ENCODE peak calls at places on chromosomes 3 and 15, in six cellular contexts. One of them, this sample, is unnamed.

GRCh38 chr3:46095307-46095706 is 68.0 kb upstream of the XCR1 start:
- DNase-seq in IMR-90: no peak
- DNase-seq in left ventricle myocardium inferior: no peak
- DNase-seq in naive thymus-derived CD4-positive, alpha-beta T cell: no peak
- DNase-seq in breast epithelium: no peak
- DNase-seq in uterus: no peak
- DNase-seq in this sample: no peak

GRCh38 chr3:31701286-31701685 is 168.6 kb downstream of the STT3B start:
- DNase-seq in uterus: no peak
- DNase-seq in breast epithelium: no peak
- DNase-seq in IMR-90: no peak
- DNase-seq in left ventricle myocardium inferior: no peak
- DNase-seq in naive thymus-derived CD4-positive, alpha-beta T cell: no peak
- DNase-seq in this sample: no peak

GRCh38 chr3:153051427-153052095 is 110.5 kb upstream of the RAP2B start:
- DNase-seq in uterus: no peak
- DNase-seq in IMR-90: peak; percentile 92
- DNase-seq in breast epithelium: no peak
- DNase-seq in left ventricle myocardium inferior: no peak
- DNase-seq in naive thymus-derived CD4-positive, alpha-beta T cell: no peak
- DNase-seq in this sample: no peak

GRCh38 chr15:74275957-74276356 is 39.8 kb downstream of the CCDC33 start:
- DNase-seq in breast epithelium: no peak
- DNase-seq in naive thymus-derived CD4-positive, alpha-beta T cell: no peak
- DNase-seq in uterus: no peak
- DNase-seq in left ventricle myocardium inferior: no peak
- DNase-seq in IMR-90: no peak
- DNase-seq in this sample: no peak

GRCh38 chr15:72284781-72285180 is 12.4 kb upstream of the PARP6 start:
- DNase-seq in breast epithelium: no peak
- DNase-seq in IMR-90: peak; percentile 20
- DNase-seq in naive thymus-derived CD4-positive, alpha-beta T cell: no peak
- DNase-seq in uterus: no peak
- DNase-seq in left ventricle myocardium inferior: no peak
- DNase-seq in this sample: no peak

GRCh38 chr3:31204026-31204795 is 309.8 kb upstream of the GADL1 start:
- DNase-seq in left ventricle myocardium inferior: no peak
- DNase-seq in breast epithelium: no peak
- DNase-seq in uterus: no peak
- DNase-seq in naive thymus-derived CD4-positive, alpha-beta T cell: no peak
- DNase-seq in IMR-90: no peak
- DNase-seq in this sample: no peak

GRCh38 chr3:42159706-42160472 is 68.7 kb downstream of the TRAK1 start:
- DNase-seq in left ventricle myocardium inferior: peak; percentile 47
- DNase-seq in uterus: no peak
- DNase-seq in naive thymus-derived CD4-positive, alpha-beta T cell: peak; percentile 15
- DNase-seq in breast epithelium: peak; percentile 65
- DNase-seq in IMR-90: no peak
- DNase-seq in this sample: peak; percentile 86

GRCh38 chr3:114902691-114903101 is 244.4 kb downstream of the ZBTB20 start:
- DNase-seq in left ventricle myocardium inferior: no peak
- DNase-seq in uterus: no peak
- DNase-seq in naive thymus-derived CD4-positive, alpha-beta T cell: no peak
- DNase-seq in breast epithelium: no peak
- DNase-seq in IMR-90: peak; percentile 4
- DNase-seq in this sample: no peak

GRCh38 chr3:37346227-37347005 is 172.0 kb upstream of the LRRFIP2 start:
- DNase-seq in uterus: no peak
- DNase-seq in IMR-90: no peak
- DNase-seq in naive thymus-derived CD4-positive, alpha-beta T cell: no peak
- DNase-seq in breast epithelium: no peak
- DNase-seq in left ventricle myocardium inferior: no peak
- DNase-seq in this sample: no peak

GRCh38 chr15:28115871-28116270 is 16.8 kb upstream of the OCA2 start:
- DNase-seq in uterus: no peak
- DNase-seq in breast epithelium: no peak
- DNase-seq in left ventricle myocardium inferior: no peak
- DNase-seq in naive thymus-derived CD4-positive, alpha-beta T cell: no peak
- DNase-seq in IMR-90: no peak
- DNase-seq in this sample: no peak

GRCh38 chr3:150074277-150074676 is 103.6 kb upstream of the PFN2 start:
- DNase-seq in left ventricle myocardium inferior: no peak
- DNase-seq in breast epithelium: no peak
- DNase-seq in naive thymus-derived CD4-positive, alpha-beta T cell: no peak
- DNase-seq in uterus: no peak
- DNase-seq in IMR-90: no peak
- DNase-seq in this sample: no peak

GRCh38 chr15:78396976-78397375 is 41.0 kb upstream of the IREB2 start:
- DNase-seq in left ventricle myocardium inferior: peak; percentile 25
- DNase-seq in uterus: no peak
- DNase-seq in IMR-90: peak; percentile 10
- DNase-seq in breast epithelium: peak; percentile 28
- DNase-seq in naive thymus-derived CD4-positive, alpha-beta T cell: no peak
- DNase-seq in this sample: peak; percentile 65

GRCh38 chr3:10387881-10388621 is 67.1 kb upstream of the SEC13 start:
- DNase-seq in naive thymus-derived CD4-positive, alpha-beta T cell: no peak
- DNase-seq in breast epithelium: no peak
- DNase-seq in IMR-90: peak; percentile 15
- DNase-seq in uterus: no peak
- DNase-seq in left ventricle myocardium inferior: no peak
- DNase-seq in this sample: no peak

GRCh38 chr3:10390641-10391373 is 69.9 kb upstream of the SEC13 start:
- DNase-seq in breast epithelium: no peak
- DNase-seq in naive thymus-derived CD4-positive, alpha-beta T cell: no peak
- DNase-seq in left ventricle myocardium inferior: no peak
- DNase-seq in IMR-90: no peak
- DNase-seq in uterus: no peak
- DNase-seq in this sample: no peak

GRCh38 chr3:10391391-10391790 is 70.5 kb upstream of the SEC13 start:
- DNase-seq in naive thymus-derived CD4-positive, alpha-beta T cell: no peak
- DNase-seq in left ventricle myocardium inferior: no peak
- DNase-seq in IMR-90: no peak
- DNase-seq in breast epithelium: no peak
- DNase-seq in uterus: no peak
- DNase-seq in this sample: no peak

GRCh38 chr3:10389995-10390394 is 69.1 kb upstream of the SEC13 start:
- DNase-seq in naive thymus-derived CD4-positive, alpha-beta T cell: no peak
- DNase-seq in IMR-90: no peak
- DNase-seq in left ventricle myocardium inferior: no peak
- DNase-seq in uterus: no peak
- DNase-seq in breast epithelium: no peak
- DNase-seq in this sample: no peak

GRCh38 chr3:10389341-10389740 is 68.4 kb upstream of the SEC13 start:
- DNase-seq in uterus: no peak
- DNase-seq in left ventricle myocardium inferior: no peak
- DNase-seq in naive thymus-derived CD4-positive, alpha-beta T cell: no peak
- DNase-seq in breast epithelium: no peak
- DNase-seq in IMR-90: no peak
- DNase-seq in this sample: no peak
- H3K9me3 ChIP-seq in uterus: no peaks in the 10 kb centered on the region
- H3K9me3 ChIP-seq in left ventricle myocardium inferior: peaks cover 38% of the 10 kb centered on the region
- H3K9me3 ChIP-seq in naive thymus-derived CD4-positive, alpha-beta T cell: no peaks in the 10 kb centered on the region
- H3K9me3 ChIP-seq in breast epithelium: peaks cover 37% of the 10 kb centered on the region
- H3K9me3 ChIP-seq in IMR-90: peaks cover 27% of the 10 kb centered on the region
- H3K9me3 ChIP-seq in this sample: peaks cover 14% of the 10 kb centered on the region

GRCh38 chr15:25057574-25057973 is 102.8 kb downstream of the SNRPN start:
- DNase-seq in uterus: no peak
- DNase-seq in naive thymus-derived CD4-positive, alpha-beta T cell: no peak
- DNase-seq in breast epithelium: peak; percentile 7
- DNase-seq in IMR-90: no peak
- DNase-seq in left ventricle myocardium inferior: no peak
- DNase-seq in this sample: no peak
- H3K9me3 ChIP-seq in uterus: no peaks in the 10 kb centered on the region
- H3K9me3 ChIP-seq in naive thymus-derived CD4-positive, alpha-beta T cell: peaks cover 89% of the 10 kb centered on the region
- H3K9me3 ChIP-seq in breast epithelium: peaks cover 100% of the 10 kb centered on the region
- H3K9me3 ChIP-seq in IMR-90: peaks cover 100% of the 10 kb centered on the region
- H3K9me3 ChIP-seq in left ventricle myocardium inferior: peaks cover 100% of the 10 kb centered on the region
- H3K9me3 ChIP-seq in this sample: peaks cover 42% of the 10 kb centered on the region

GRCh38 chr3:38438421-38438820 is 15.3 kb upstream of the ACVR2B start:
- DNase-seq in naive thymus-derived CD4-positive, alpha-beta T cell: no peak
- DNase-seq in uterus: no peak
- DNase-seq in IMR-90: peak; percentile 22
- DNase-seq in left ventricle myocardium inferior: no peak
- DNase-seq in breast epithelium: no peak
- DNase-seq in this sample: no peak
- H3K9me3 ChIP-seq in naive thymus-derived CD4-positive, alpha-beta T cell: peaks cover 4% of the 10 kb centered on the region
- H3K9me3 ChIP-seq in uterus: no peaks in the 10 kb centered on the region
- H3K9me3 ChIP-seq in IMR-90: peaks cover 7% of the 10 kb centered on the region
- H3K9me3 ChIP-seq in left ventricle myocardium inferior: peaks cover 62% of the 10 kb centered on the region
- H3K9me3 ChIP-seq in breast epithelium: peaks cover 20% of the 10 kb centered on the region
- H3K9me3 ChIP-seq in this sample: no peaks in the 10 kb centered on the region

GRCh38 chr15:67569668-67570067 is 27.2 kb downstream of the MAP2K5 start:
- DNase-seq in uterus: no peak
- DNase-seq in breast epithelium: no peak
- DNase-seq in left ventricle myocardium inferior: no peak
- DNase-seq in naive thymus-derived CD4-positive, alpha-beta T cell: no peak
- DNase-seq in IMR-90: no peak
- DNase-seq in this sample: no peak
- H3K9me3 ChIP-seq in uterus: no peaks in the 10 kb centered on the region
- H3K9me3 ChIP-seq in breast epithelium: no peaks in the 10 kb centered on the region
- H3K9me3 ChIP-seq in left ventricle myocardium inferior: no peaks in the 10 kb centered on the region
- H3K9me3 ChIP-seq in naive thymus-derived CD4-positive, alpha-beta T cell: no peaks in the 10 kb centered on the region
- H3K9me3 ChIP-seq in IMR-90: no peaks in the 10 kb centered on the region
- H3K9me3 ChIP-seq in this sample: no peaks in the 10 kb centered on the region

GRCh38 chr15:31158858-31159569 is 57.5 kb upstream of the TRPM1 start:
- DNase-seq in IMR-90: no peak
- DNase-seq in left ventricle myocardium inferior: peak; percentile 59
- DNase-seq in uterus: no peak
- DNase-seq in naive thymus-derived CD4-positive, alpha-beta T cell: no peak
- DNase-seq in breast epithelium: no peak
- DNase-seq in this sample: no peak

GRCh38 chr15:31156808-31157207 is 55.3 kb upstream of the TRPM1 start:
- DNase-seq in naive thymus-derived CD4-positive, alpha-beta T cell: no peak
- DNase-seq in IMR-90: no peak
- DNase-seq in breast epithelium: no peak
- DNase-seq in left ventricle myocardium inferior: no peak
- DNase-seq in uterus: no peak
- DNase-seq in this sample: no peak

GRCh38 chr15:31159837-31160236 is 58.3 kb upstream of the TRPM1 start:
- DNase-seq in IMR-90: no peak
- DNase-seq in naive thymus-derived CD4-positive, alpha-beta T cell: no peak
- DNase-seq in uterus: no peak
- DNase-seq in breast epithelium: no peak
- DNase-seq in left ventricle myocardium inferior: no peak
- DNase-seq in this sample: no peak

GRCh38 chr15:31156226-31156625 is 54.7 kb upstream of the TRPM1 start:
- DNase-seq in IMR-90: no peak
- DNase-seq in left ventricle myocardium inferior: no peak
- DNase-seq in breast epithelium: no peak
- DNase-seq in naive thymus-derived CD4-positive, alpha-beta T cell: no peak
- DNase-seq in uterus: no peak
- DNase-seq in this sample: no peak

DNA sequence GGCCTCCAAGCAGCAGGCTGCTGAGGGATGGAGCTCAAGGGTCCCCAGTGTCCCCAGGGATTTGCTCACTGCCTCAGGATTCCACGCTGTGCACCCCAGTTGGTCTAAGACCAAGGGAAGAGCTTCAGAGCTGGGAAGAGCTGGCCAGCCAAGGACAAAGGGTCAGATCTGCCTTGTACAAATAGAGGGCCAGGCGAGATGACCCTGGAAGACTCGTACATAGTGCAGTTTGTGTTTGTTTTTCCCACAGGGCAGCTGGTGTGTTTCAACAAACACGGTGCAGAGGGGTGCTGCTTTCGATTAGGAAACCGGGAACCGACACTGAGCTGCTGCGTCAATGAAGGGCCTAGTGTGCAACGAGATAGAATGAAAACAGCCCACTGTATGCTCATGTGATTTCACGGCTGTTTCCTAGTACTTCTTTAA is 56.1 kb upstream of the TRPM1 start:
- DNase-seq in IMR-90: no peak
- DNase-seq in naive thymus-derived CD4-positive, alpha-beta T cell: no peak
- DNase-seq in uterus: no peak
- DNase-seq in left ventricle myocardium inferior: no peak
- DNase-seq in breast epithelium: no peak
- DNase-seq in this sample: no peak
- H3K9me3 ChIP-seq in IMR-90: no peaks in the 10 kb centered on the region
- H3K9me3 ChIP-seq in naive thymus-derived CD4-positive, alpha-beta T cell: no peaks in the 10 kb centered on the region
- H3K9me3 ChIP-seq in uterus: no peaks in the 10 kb centered on the region
- H3K9me3 ChIP-seq in left ventricle myocardium inferior: no peaks in the 10 kb centered on the region
- H3K9me3 ChIP-seq in breast epithelium: no peaks in the 10 kb centered on the region
- H3K9me3 ChIP-seq in this sample: no peaks in the 10 kb centered on the region

DNA sequence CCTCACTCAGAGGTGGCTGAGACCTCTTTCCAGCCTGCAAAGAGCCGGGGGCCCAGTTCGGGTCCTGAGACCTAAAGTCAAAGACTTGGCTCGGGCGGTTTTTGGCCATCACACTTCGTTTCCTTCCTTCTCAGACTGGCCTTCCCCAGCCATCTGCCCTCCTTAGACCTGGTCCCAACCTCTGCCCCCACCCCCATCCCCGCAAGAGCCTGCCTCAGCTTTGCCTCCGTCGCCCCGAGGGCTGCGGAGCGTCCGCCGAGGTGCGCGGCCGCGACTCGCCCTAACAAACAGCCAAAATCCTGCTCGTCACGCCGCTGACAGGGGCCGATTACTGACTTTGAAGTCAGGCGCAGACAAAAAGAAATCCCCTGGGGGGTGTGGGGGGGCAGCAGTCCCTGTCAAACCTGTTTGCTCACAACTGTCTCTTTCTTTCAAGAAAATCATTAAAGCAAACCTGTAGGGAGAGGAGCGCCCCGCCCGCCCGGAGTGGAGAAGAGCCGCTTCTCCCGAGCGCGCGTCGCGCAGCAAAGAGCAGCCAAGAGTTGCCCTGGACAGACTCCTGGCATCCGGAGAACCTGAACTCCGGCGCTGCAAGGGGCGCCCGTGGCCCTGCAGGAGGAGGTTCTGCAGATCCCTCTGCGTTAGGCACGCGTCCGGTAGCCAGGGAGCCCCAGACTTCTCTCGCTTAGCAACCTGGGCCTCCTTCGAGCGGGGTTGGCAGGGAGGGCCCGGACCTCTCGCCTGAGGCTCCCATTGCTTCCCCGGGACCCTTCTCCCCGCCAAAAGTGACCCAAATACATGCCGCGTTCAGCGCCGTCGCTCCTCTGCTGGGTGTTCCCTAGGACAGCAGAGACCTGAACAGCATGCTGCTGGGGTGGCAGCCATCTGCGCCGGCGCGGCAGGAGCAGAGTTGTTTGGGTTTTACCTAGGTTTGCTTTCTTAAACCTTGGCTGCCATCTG is 4.5 kb downstream of the SOX14 start:
- DNase-seq in IMR-90: no peak
- DNase-seq in uterus: no peak
- DNase-seq in naive thymus-derived CD4-positive, alpha-beta T cell: no peak
- DNase-seq in left ventricle myocardium inferior: no peak
- DNase-seq in breast epithelium: no peak
- DNase-seq in this sample: no peak
- H3K9me3 ChIP-seq in IMR-90: peaks cover 2% of the 10 kb centered on the region
- H3K9me3 ChIP-seq in uterus: no peaks in the 10 kb centered on the region
- H3K9me3 ChIP-seq in naive thymus-derived CD4-positive, alpha-beta T cell: no peaks in the 10 kb centered on the region
- H3K9me3 ChIP-seq in left ventricle myocardium inferior: no peaks in the 10 kb centered on the region
- H3K9me3 ChIP-seq in breast epithelium: no peaks in the 10 kb centered on the region
- H3K9me3 ChIP-seq in this sample: peaks cover 18% of the 10 kb centered on the region